ENCODE peak calls at places on chromosomes 4 and X, in eight cellular contexts. One of them, this sample, is unnamed.
A peak's percentile ranks its signal among the peaks of the same experiment; 100 is the strongest.

GRCh38 chr4:94728056-94728766 is 29.5 kb upstream of the BMPR1B start:
- DNase-seq in nucleus accumbens: no peak
- DNase-seq in smooth muscle cell of the brain vasculature: no peak
- DNase-seq in lower lobe of right lung: no peak
- DNase-seq in Peyer's patch: no peak
- DNase-seq in astrocyte of the spinal cord: no peak
- DNase-seq in T-cell: no peak
- DNase-seq in GM12892: no peak
- DNase-seq in this sample: no peak

GRCh38 chrX:101385795-101386541 is at the start of gene BTK:
- DNase-seq in nucleus accumbens: no peak
- DNase-seq in smooth muscle cell of the brain vasculature: no peak
- DNase-seq in lower lobe of right lung: peak; percentile 51
- DNase-seq in Peyer's patch: no peak
- DNase-seq in astrocyte of the spinal cord: no peak
- DNase-seq in T-cell: no peak
- DNase-seq in GM12892: no peak
- DNase-seq in this sample: no peak

GRCh38 chr4:169270810-169271691 is at the start of gene SH3RF1:
- DNase-seq in nucleus accumbens: peak; percentile 64
- DNase-seq in smooth muscle cell of the brain vasculature: no peak
- DNase-seq in lower lobe of right lung: peak; percentile 90
- DNase-seq in Peyer's patch: peak; percentile 91
- DNase-seq in astrocyte of the spinal cord: peak; percentile 90
- DNase-seq in T-cell: no peak
- DNase-seq in GM12892: peak; percentile 60
- DNase-seq in this sample: peak; percentile 83

GRCh38 chr4:113692809-113693411 is 68.6 kb downstream of the CAMK2D start:
- DNase-seq in nucleus accumbens: no peak
- DNase-seq in smooth muscle cell of the brain vasculature: no peak
- DNase-seq in lower lobe of right lung: no peak
- DNase-seq in Peyer's patch: no peak
- DNase-seq in astrocyte of the spinal cord: no peak
- DNase-seq in T-cell: no peak
- DNase-seq in GM12892: no peak
- DNase-seq in this sample: no peak

GRCh38 chr4:80243274-80244018 is 23.0 kb upstream of the FGF5 start:
- DNase-seq in nucleus accumbens: no peak
- DNase-seq in smooth muscle cell of the brain vasculature: no peak
- DNase-seq in lower lobe of right lung: no peak
- DNase-seq in Peyer's patch: no peak
- DNase-seq in astrocyte of the spinal cord: no peak
- DNase-seq in T-cell: no peak
- DNase-seq in GM12892: no peak
- DNase-seq in this sample: no peak

GRCh38 chr4:97720869-97721432 is 422.3 kb downstream of the STPG2 start:
- DNase-seq in nucleus accumbens: no peak
- DNase-seq in smooth muscle cell of the brain vasculature: peak; percentile 17
- DNase-seq in lower lobe of right lung: no peak
- DNase-seq in Peyer's patch: no peak
- DNase-seq in astrocyte of the spinal cord: peak; percentile 28
- DNase-seq in T-cell: no peak
- DNase-seq in GM12892: no peak
- DNase-seq in this sample: no peak

GRCh38 chrX:150012647-150013046 is 74.4 kb upstream of the EOLA2 start:
- DNase-seq in nucleus accumbens: no peak
- DNase-seq in smooth muscle cell of the brain vasculature: no peak
- DNase-seq in lower lobe of right lung: no peak
- DNase-seq in Peyer's patch: no peak
- DNase-seq in astrocyte of the spinal cord: peak; percentile 28
- DNase-seq in T-cell: no peak
- DNase-seq in GM12892: no peak
- DNase-seq in this sample: no peak

GRCh38 chr4:83114576-83114975 is at the start of gene PLAC8:
- DNase-seq in nucleus accumbens: no peak
- DNase-seq in smooth muscle cell of the brain vasculature: no peak
- DNase-seq in lower lobe of right lung: no peak
- DNase-seq in Peyer's patch: no peak
- DNase-seq in astrocyte of the spinal cord: peak; percentile 5
- DNase-seq in T-cell: peak; percentile 19
- DNase-seq in GM12892: no peak
- DNase-seq in this sample: no peak

GRCh38 chrX:149937881-149938426 is 337 bp downstream of the EOLA2 start:
- DNase-seq in nucleus accumbens: no peak
- DNase-seq in smooth muscle cell of the brain vasculature: no peak
- DNase-seq in lower lobe of right lung: peak; percentile 55
- DNase-seq in Peyer's patch: no peak
- DNase-seq in astrocyte of the spinal cord: peak; percentile 1
- DNase-seq in T-cell: peak; percentile 24
- DNase-seq in GM12892: no peak
- DNase-seq in this sample: no peak

GRCh38 chr4:24892778-24893177 is 20.1 kb downstream of the CCDC149 start:
- DNase-seq in nucleus accumbens: no peak
- DNase-seq in smooth muscle cell of the brain vasculature: no peak
- DNase-seq in lower lobe of right lung: no peak
- DNase-seq in Peyer's patch: no peak
- DNase-seq in astrocyte of the spinal cord: no peak
- DNase-seq in T-cell: no peak
- DNase-seq in GM12892: no peak
- DNase-seq in this sample: no peak

This sample was measured in amygdala.